ENCODE peak calls at places on chromosomes 5 and 9, in nine cellular contexts. Z is fibroblast of the aortic adventitia; A is foreskin fibroblast; F is Calu3; I is CD4-positive, alpha-beta T cell; S is CD8-positive, alpha-beta T cell; Q is endothelial cell; X is colonic mucosa; T is AG04450. D is an unnamed sample.

GRCh38 chr5:1186351-1187233 is 14.8 kb upstream of the SLC6A19 start:
- DNase-seq in A (no peak), F (no peak), Q (no peak), Z (no peak), T (no peak), X (peak; percentile 14), I (no peak), S (no peak), D (no peak)

GRCh38 chr5:172731286-172732073 is 39.5 kb downstream of the DUSP1 start:
- DNase-seq in X (no peak), T (no peak), Z (no peak), A (no peak), S (no peak), I (no peak), F (peak; percentile 92), Q (no peak), D (no peak)

GRCh38 chr5:176900783-176901204 is 1.6 kb upstream of the HK3 start:
- DNase-seq in I (no peak), S (no peak), F (no peak), Q (no peak), X (no peak), A (no peak), T (no peak), Z (no peak), D (no peak)

GRCh38 chr5:121366515-121366914 is 485.2 kb upstream of the FTMT start:
- DNase-seq in Z (peak; percentile 10), A (peak; percentile 62), I (no peak), Q (no peak), F (no peak), T (peak; percentile 16), S (no peak), X (no peak), D (no peak)

GRCh38 chr9:93022066-93022465 is 36.4 kb upstream of the SUSD3 start:
- DNase-seq in A (no peak), Q (no peak), S (no peak), Z (no peak), F (no peak), T (no peak), X (no peak), I (no peak), D (no peak)

GRCh38 chr5:176529116-176529823 is 7.9 kb downstream of the RNF44 start:
- DNase-seq in Z (no peak), X (no peak), A (no peak), F (no peak), Q (no peak), I (no peak), S (no peak), T (no peak), D (no peak)

GRCh38 chr5:172897691-172898512 is 61.3 kb upstream of the RPL26L1 start:
- DNase-seq in A (peak; percentile 86), Z (peak; percentile 92), S (no peak), Q (no peak), I (no peak), T (peak; percentile 83), F (no peak), X (no peak), D (no peak)

GRCh38 chr5:50966986-50967385 is 300.5 kb downstream of the PARP8 start:
- DNase-seq in A (no peak), Z (no peak), F (no peak), T (no peak), Q (no peak), X (no peak), S (no peak), I (no peak), D (no peak)

GRCh38 chr5:76615759-76616158 is 7.4 kb downstream of the F2RL2 start:
- DNase-seq in T (no peak), Q (no peak), I (no peak), X (no peak), F (no peak), Z (no peak), S (no peak), A (no peak), D (no peak)

GRCh38 chr9:34457266-34458012 is 931 bp downstream of the FAM219A start:
- DNase-seq in X (peak; percentile 62), Q (peak; percentile 54), T (no peak), Z (peak; percentile 62), I (no peak), S (no peak), A (peak; percentile 70), F (peak; percentile 44), D (peak; percentile 39)

GRCh38 chr5:124746252-124746915 is at the start of gene ZNF608:
- DNase-seq in I (no peak), X (peak; percentile 40), Z (peak; percentile 84), S (no peak), A (peak; percentile 64), Q (peak; percentile 37), T (no peak), F (no peak), D (no peak)

DNA sequence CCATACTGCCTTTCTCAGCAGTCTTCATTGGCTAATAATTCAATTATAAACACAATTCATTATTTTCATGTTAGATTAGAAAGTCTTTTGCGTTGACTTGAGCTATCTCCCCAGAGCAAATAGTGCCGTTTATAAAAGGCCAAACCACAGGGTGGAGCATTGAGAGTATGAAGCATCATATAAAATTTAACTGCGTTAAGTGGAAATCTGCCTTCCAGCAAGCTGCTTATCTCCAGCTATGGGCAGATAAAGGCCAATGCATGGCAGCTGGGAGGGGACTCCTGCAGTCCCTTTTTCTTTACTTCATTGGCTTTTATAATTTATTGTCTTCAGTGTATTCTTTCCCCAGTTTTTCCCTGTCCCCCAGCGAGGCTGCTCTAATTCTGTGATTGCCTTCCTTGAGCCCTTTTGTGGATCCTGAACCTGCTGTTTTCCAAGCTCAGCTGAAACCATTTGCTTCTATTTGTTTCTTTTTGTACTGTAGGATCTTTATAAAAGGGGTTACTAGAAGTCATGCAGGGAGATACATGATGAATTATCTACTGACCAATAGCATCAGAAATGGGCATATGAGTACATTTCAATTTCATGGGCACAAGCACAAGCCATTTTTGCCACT is 113.6 kb downstream of the TMEM232 start:
- DNase-seq in T (no peak), I (no peak), Q (no peak), S (no peak), A (no peak), X (no peak), F (no peak), Z (no peak), D (no peak)
- TF ChIP-seq CTCF in T (no peak), I (no peak), Q (no peak), S (no peak), A (no peak), X (no peak), F (no peak), Z (no peak), D (no peak)

DNA sequence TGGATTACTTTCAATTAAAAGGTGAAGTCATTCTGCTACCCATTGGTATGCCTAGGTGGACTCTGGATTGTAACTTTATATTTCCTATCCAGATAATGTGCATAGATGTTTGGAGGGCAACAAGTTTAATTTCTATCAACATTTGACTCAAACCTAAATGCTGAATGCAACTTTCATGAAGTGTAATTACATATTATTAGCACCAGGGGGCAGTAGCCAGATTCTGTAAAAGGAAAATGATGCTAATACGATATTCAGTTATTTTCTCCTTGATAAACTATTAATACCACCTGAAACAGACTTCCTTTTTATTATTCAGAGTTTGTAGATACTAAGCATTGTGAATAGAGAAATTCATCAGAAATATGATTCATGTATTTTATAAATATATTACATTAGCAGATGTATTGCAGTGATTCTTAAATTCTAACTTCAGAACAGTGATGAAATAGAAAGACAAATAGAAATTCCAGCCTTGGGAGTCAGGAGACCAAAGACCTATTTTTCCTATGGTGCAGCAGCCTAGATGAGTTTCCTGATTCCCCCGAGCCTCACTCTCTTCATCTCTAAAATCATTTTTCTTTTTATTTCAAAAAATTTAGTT is 148.1 kb downstream of the CAAP1 start:
- DNase-seq in Q (no peak), S (no peak), F (peak; percentile 2), X (no peak), I (no peak), Z (peak; percentile 62), A (no peak), T (no peak), D (no peak)
- TF ChIP-seq CTCF in Q (peak; percentile 99), S (peak; percentile 91), F (peak; percentile 20), X (peak; percentile 81), I (peak; percentile 78), Z (peak; percentile 67), A (peak; percentile 55), T (peak; percentile 64), D (no peak)

GRCh38 chr5:20231040-20231439 is 243.0 kb upstream of the CDH18 start:
- DNase-seq in T (no peak), A (no peak), Q (no peak), I (no peak), F (no peak), Z (peak; percentile 30), X (no peak), S (no peak), D (no peak)
- TF ChIP-seq CTCF in T (peak; percentile 18), A (no peak), Q (peak; percentile 52), I (no peak), F (no peak), Z (peak; percentile 29), X (no peak), S (no peak), D (no peak)

DNA sequence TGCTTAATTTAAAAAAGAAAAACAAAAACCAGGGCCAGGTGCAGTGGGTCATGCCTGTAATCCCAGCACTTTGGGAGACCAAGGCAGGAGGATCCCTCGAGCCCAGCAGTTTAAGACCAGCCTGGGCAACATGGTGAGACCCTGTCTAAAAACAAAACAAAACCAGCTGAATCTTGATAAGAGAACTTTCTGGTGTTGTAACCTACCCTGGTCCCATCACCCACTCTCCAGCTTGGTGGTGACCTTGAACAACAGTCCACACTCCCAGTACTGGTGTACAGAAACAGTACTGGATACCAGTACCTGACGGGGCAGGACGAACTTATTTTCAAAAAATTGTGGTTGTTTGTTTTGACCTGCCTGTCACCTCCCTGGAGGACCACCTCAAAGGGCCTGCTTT is 30.9 kb downstream of the CLTA start:
- DNase-seq in Q (no peak), S (no peak), F (no peak), A (no peak), T (no peak), Z (no peak), I (no peak), X (no peak), D (no peak)
- TF ChIP-seq CTCF in Q (no peak), S (no peak), F (no peak), A (no peak), T (no peak), Z (no peak), I (no peak), X (no peak), D (no peak)

DNA sequence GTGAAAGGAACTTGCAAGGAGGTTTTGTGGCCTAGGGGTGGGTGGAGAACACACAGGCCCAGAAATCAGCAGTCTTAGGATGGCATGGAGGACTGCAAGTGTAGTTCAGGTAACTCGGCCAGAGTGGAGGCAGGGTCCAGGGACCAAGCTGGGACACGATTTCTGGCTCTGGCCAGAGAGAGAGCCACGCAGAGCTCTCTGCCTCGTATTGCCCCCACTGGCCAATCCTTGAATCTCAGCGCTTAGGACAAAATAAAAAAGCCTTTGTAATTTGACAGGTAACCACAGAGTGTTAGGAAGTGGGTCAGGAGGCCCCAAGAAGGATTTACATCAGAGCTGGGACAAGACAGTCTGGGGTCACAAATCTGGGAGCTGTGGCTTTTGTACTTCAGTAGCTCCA is 11.7 kb downstream of the MAP3K1 start:
- DNase-seq in Z (no peak), A (no peak), F (peak; percentile 69), S (no peak), X (no peak), I (no peak), T (no peak), Q (peak; percentile 24), D (no peak)
- TF ChIP-seq CTCF in Z (peak; percentile 1), A (no peak), F (peak; percentile 49), S (peak; percentile 14), X (no peak), I (peak; percentile 14), T (peak; percentile 37), Q (peak; percentile 37), D (no peak)